ENCODE peak calls at places on chromosomes 16 and 17, in five cellular contexts. H is globus pallidus, Q is HFF-Myc, C is BJ, A is cardiac fibroblast. J is an unnamed sample.

GRCh38 chr17:28427372-28427771 is 21.4 kb upstream of the SLC46A1 start:
- DNase-seq in H (no peak), Q (peak; percentile 43), C (no peak), A (no peak), J (no peak)

GRCh38 chr16:80804061-80804450 is 342 bp downstream of the CDYL2 start:
- DNase-seq in H (no peak), Q (peak; percentile 6), C (no peak), A (peak; percentile 66), J (peak; percentile 53)

GRCh38 chr17:52762794-52763167 is 604.3 kb upstream of the CA10 start:
- DNase-seq in H (no peak), Q (no peak), C (no peak), A (no peak), J (no peak)

GRCh38 chr17:1323336-1323735 is 43.9 kb downstream of the TRARG1 start:
- DNase-seq in H (no peak), Q (no peak), C (no peak), A (peak; percentile 19), J (no peak)

GRCh38 chr17:21573961-21574610 is 118.2 kb upstream of the KCNJ18 start:
- DNase-seq in H (peak; percentile 71), Q (no peak), C (peak; percentile 33), A (peak; percentile 83), J (peak; percentile 84)

GRCh38 chr17:36731806-36732205 is 130.4 kb downstream of the MRM1 start:
- DNase-seq in H (no peak), Q (no peak), C (no peak), A (no peak), J (no peak)

GRCh38 chr16:73888840-73889577 is 407.6 kb upstream of the PSMD7 start:
- DNase-seq in H (no peak), Q (no peak), C (no peak), A (no peak), J (no peak)

GRCh38 chr16:66888647-66889615 is 8.6 kb downstream of the PDP2 start:
- DNase-seq in H (no peak), Q (no peak), C (no peak), A (no peak), J (no peak)

GRCh38 chr17:43328650-43329049 is 70.1 kb upstream of the ARL4D start:
- DNase-seq in H (no peak), Q (no peak), C (no peak), A (no peak), J (no peak)

GRCh38 chr16:5044011-5044540 is 10.3 kb upstream of the NAGPA start:
- DNase-seq in H (no peak), Q (no peak), C (no peak), A (no peak), J (no peak)

GRCh38 chr17:3963214-3964201 is 729 bp downstream of the ATP2A3 start:
- DNase-seq in H (no peak), Q (no peak), C (no peak), A (no peak), J (no peak)

GRCh38 chr17:58308985-58309917 is 19.3 kb downstream of the TSPOAP1 start:
- DNase-seq in H (no peak), Q (no peak), C (no peak), A (no peak), J (no peak)

GRCh38 chr16:49590166-49590871 is 216.7 kb downstream of the C16orf78 start:
- DNase-seq in H (no peak), Q (no peak), C (no peak), A (no peak), J (no peak)

GRCh38 chr17:37388266-37388665 is 12.5 kb downstream of the C17orf78 start:
- DNase-seq in H (no peak), Q (no peak), C (no peak), A (peak; percentile 52), J (peak; percentile 46)

GRCh38 chr16:11063432-11064201 is 119.3 kb downstream of the CLEC16A start:
- DNase-seq in H (no peak), Q (no peak), C (no peak), A (no peak), J (no peak)

GRCh38 chr17:8315740-8316217 is 5.7 kb downstream of the ARHGEF15 start:
- DNase-seq in H (no peak), Q (no peak), C (no peak), A (no peak), J (no peak)

GRCh38 chr17:32461853-32462617 is 17.7 kb downstream of the PSMD11 start:
- DNase-seq in H (peak; percentile 44), Q (no peak), C (no peak), A (peak; percentile 82), J (no peak)

GRCh38 chr17:13957636-13958035 is 111.7 kb upstream of the COX10 start:
- DNase-seq in H (no peak), Q (no peak), C (peak; percentile 11), A (peak; percentile 43), J (no peak)

GRCh38 chr17:59859444-59860025 is 33.2 kb downstream of the TUBD1 start:
- DNase-seq in H (no peak), Q (no peak), C (no peak), A (peak; percentile 84), J (no peak)

GRCh38 chr17:80138856-80139426 is 8.0 kb downstream of the EIF4A3 start:
- DNase-seq in H (no peak), Q (no peak), C (no peak), A (no peak), J (no peak)

GRCh38 chr17:40951011-40951622 is 13.7 kb upstream of the KRT23 start:
- DNase-seq in H (no peak), Q (no peak), C (no peak), A (no peak), J (no peak)

GRCh38 chr16:63363738-63364137 is 1327.5 kb upstream of the CDH8 start:
- DNase-seq in H (no peak), Q (no peak), C (no peak), A (no peak), J (no peak)

GRCh38 chr17:45317113-45317820 is 447 bp upstream of the MAP3K14 start:
- DNase-seq in H (peak; percentile 100), Q (peak; percentile 100), C (peak; percentile 100), A (peak; percentile 100), J (peak; percentile 100)

GRCh38 chr17:74805543-74805991 is 29.4 kb upstream of the NAT9 start:
- DNase-seq in H (peak; percentile 61), Q (no peak), C (no peak), A (no peak), J (no peak)

GRCh38 chr17:48626470-48627241 is 498 bp upstream of the HOXB9 start:
- DNase-seq in H (no peak), Q (no peak), C (no peak), A (no peak), J (no peak)

GRCh38 chr16:5523794-5524193 is 426.2 kb upstream of the EEF2KMT start:
- DNase-seq in H (no peak), Q (no peak), C (no peak), A (no peak), J (no peak)

GRCh38 chr17:41769346-41769862 is 17.1 kb downstream of the JUP start:
- DNase-seq in H (no peak), Q (no peak), C (no peak), A (no peak), J (no peak)

GRCh38 chr17:3208484-3208883 is 1.0 kb downstream of the OR1A1 start:
- DNase-seq in H (no peak), Q (no peak), C (no peak), A (no peak), J (no peak)

GRCh38 chr16:16073884-16074781 is 124.7 kb downstream of the ABCC1 start:
- DNase-seq in H (no peak), Q (peak; percentile 62), C (peak; percentile 85), A (peak; percentile 69), J (no peak)